ENCODE peak calls at places on chromosomes 13 and 19, in four cellular contexts. V, Z, O and P are unnamed samples. For H3K79me2, the result is how much of the 10 kb centered on the place peaks cover.

GRCh38 chr19:4375164-4375619 is 25.2 kb downstream of the SH3GL1 start:
- DNase-seq in V (peak), Z (no peak), O (peak), P (peak)

GRCh38 chr19:18972301-18972831 is 31.3 kb upstream of the HOMER3 start:
- DNase-seq in V (no peak), Z (no peak), O (no peak), P (no peak)

GRCh38 chr19:16325671-16326400 is 1.2 kb downstream of the KLF2 start:
- DNase-seq in V (no peak), Z (no peak), O (no peak), P (peak)

GRCh38 chr19:57398868-57399267 is 9.2 kb downstream of the ZNF548 start:
- DNase-seq in V (no peak), Z (no peak), O (no peak), P (no peak)

GRCh38 chr13:99981115-99982020 is at the start of gene ZIC2:
- DNase-seq in V (peak), Z (peak), O (no peak), P (peak)

GRCh38 chr19:35451278-35452096 is 3.4 kb downstream of the FFAR2 start:
- DNase-seq in V (no peak), Z (no peak), O (no peak), P (no peak)

GRCh38 chr19:41792513-41793413 is 3.6 kb upstream of the CEACAM3 start:
- DNase-seq in V (peak), Z (peak), O (peak), P (peak)

GRCh38 chr19:867301-867793 is 7.9 kb downstream of the CFD start:
- DNase-seq in V (no peak), Z (no peak), O (no peak), P (no peak)

GRCh38 chr13:80337011-80337688 is 3.8 kb downstream of the SPRY2 start:
- DNase-seq in V (no peak), Z (no peak), O (no peak), P (no peak)

GRCh38 chr19:29086182-29086581 is 126.8 kb downstream of the UQCRFS1 start:
- DNase-seq in V (no peak), Z (no peak), O (peak), P (no peak)

GRCh38 chr13:21542563-21542962 is 61.4 kb downstream of the MICU2 start:
- DNase-seq in V (no peak), Z (no peak), O (peak), P (no peak)

GRCh38 chr13:110615322-110616102 is at the start of gene NAXD:
- DNase-seq in V (peak), Z (peak), O (peak), P (peak)
- H3K79me2 ChIP-seq in V (half or more), Z (half or more), O (under half), P (under half)

GRCh38 chr19:8684001-8684902 is 14.3 kb downstream of the ACTL9 start:
- DNase-seq in V (no peak), Z (no peak), O (no peak), P (no peak)
- TF ChIP-seq SP1 in V (no peak), Z (no peak), O (no peak), P (no peak)

GRCh38 chr19:49850487-49851342 is at the start of gene PTOV1:
- DNase-seq in V (peak), Z (peak), O (peak), P (peak)
- H3K79me2 ChIP-seq in V (half or more), Z (under half), O (under half), P (under half)

GRCh38 chr13:30463820-30464495 is 1.8 kb downstream of the HMGB1 start:
- DNase-seq in V (peak), Z (no peak), O (peak), P (no peak)

GRCh38 chr13:30464496-30465351 is 1.0 kb downstream of the HMGB1 start:
- DNase-seq in V (peak), Z (no peak), O (peak), P (peak)

GRCh38 chr13:30466841-30467252 is 1.1 kb upstream of the HMGB1 start:
- DNase-seq in V (no peak), Z (no peak), O (no peak), P (no peak)

GRCh38 chr13:30465541-30466357 is at the start of gene HMGB1:
- DNase-seq in V (peak), Z (peak), O (peak), P (peak)

DNA sequence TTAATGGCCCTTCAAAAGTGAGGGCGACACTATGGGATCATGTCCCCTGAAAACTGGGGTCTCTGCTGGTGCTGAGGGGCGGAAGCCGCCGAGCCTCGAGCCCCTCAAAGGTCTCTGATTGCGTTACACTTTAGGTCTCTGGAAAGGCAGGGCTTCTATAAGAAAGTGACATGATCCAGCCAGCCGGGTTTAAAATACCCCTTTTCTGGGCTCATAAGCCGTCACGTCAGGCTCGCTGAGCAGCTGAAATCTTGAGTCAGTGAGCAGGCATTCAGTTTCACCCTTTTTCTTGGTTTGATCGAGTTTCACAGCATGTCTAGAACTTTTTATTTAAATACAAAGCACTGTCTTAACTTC is 600 bp upstream of the HMGB1 start:
- DNase-seq in V (no peak), Z (no peak), O (no peak), P (no peak)
- TF ChIP-seq SP1 in V (no peak), Z (no peak), O (no peak), P (no peak)

DNA sequence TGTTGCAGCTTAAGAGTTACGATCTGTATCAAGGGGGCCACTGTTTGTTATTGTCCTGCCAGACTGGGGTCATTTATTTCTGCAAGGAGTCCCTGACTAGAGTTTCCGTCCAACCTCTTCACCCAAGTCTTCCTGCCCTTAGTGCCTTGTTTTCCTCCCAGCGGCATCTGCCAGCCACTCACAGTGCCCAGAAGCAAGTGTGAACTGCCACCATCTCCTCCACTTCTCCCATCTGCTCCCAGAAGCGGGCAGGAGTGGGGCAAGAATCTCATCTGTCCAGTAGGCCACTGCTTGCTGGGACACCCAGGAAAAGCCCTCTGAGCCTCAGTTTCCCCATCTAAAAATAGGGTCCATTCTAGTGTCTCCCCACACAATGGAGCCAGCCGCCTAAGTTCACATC is 4.0 kb downstream of the NOVA2 start:
- DNase-seq in V (no peak), Z (no peak), O (no peak), P (no peak)
- H3K79me2 ChIP-seq in V (under half), Z (under half), O (under half), P (under half)

DNA sequence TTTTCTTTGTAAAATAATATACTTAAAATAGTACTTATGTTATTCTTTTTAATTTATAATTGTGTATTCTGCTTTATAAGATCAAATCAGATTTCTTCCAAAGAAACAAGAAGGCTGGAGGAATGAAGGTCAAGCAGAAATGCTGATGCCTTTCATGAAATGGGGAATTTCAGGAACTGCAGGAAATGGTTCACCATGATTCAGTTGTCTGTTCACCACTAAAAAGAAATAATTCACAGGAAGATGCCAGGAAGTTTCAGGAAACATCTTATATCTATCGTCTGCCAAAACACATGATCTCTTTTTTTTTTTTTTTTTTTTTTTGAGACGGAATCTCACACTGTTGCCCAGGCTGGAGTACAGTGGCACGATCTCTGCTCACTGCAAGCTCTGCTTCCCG is 15.7 kb upstream of the SCEL start:
- DNase-seq in V (no peak), Z (no peak), O (no peak), P (no peak)
- TF ChIP-seq SP1 in V (no peak), Z (no peak), O (no peak), P (no peak)